ENCODE peak calls at places on chromosomes 11 and 22, in seven cellular contexts. K is effector memory CD8-positive, alpha-beta T cell; G is Calu3; N is T-cell; J is astrocyte of the spinal cord; Y is right cardiac atrium; L is GM04503. D is an unnamed sample.

GRCh38 chr22:43038325-43038724 is 23.4 kb upstream of the PACSIN2 start:
- DNase-seq in K (no peak), G (no peak), N (no peak), J (no peak), Y (no peak), L (no peak), D (no peak)

GRCh38 chr11:101446238-101446637 is 137.6 kb downstream of the TRPC6 start:
- DNase-seq in K (no peak), G (no peak), N (no peak), J (peak; percentile 32), Y (no peak), L (peak; percentile 78), D (no peak)

GRCh38 chr11:62792193-62792575 is 378 bp upstream of the TMEM223 start:
- DNase-seq in K (no peak), G (no peak), N (no peak), J (no peak), Y (peak; percentile 46), L (no peak), D (no peak)

GRCh38 chr11:121514401-121514981 is 61.7 kb upstream of the SORL1-AS1 start:
- DNase-seq in K (peak; percentile 9), G (no peak), N (no peak), J (no peak), Y (no peak), L (no peak), D (no peak)

GRCh38 chr22:46373166-46373565 is 37.7 kb downstream of the TRMU start:
- DNase-seq in K (peak; percentile 27), G (no peak), N (no peak), J (no peak), Y (no peak), L (no peak), D (peak; percentile 4)

GRCh38 chr11:118202599-118203422 is 22.0 kb downstream of the JAML start:
- DNase-seq in K (peak; percentile 71), G (peak; percentile 14), N (peak; percentile 57), J (no peak), Y (no peak), L (no peak), D (no peak)

GRCh38 chr22:45602004-45602733 is 69.5 kb upstream of the ATXN10 start:
- DNase-seq in K (no peak), G (no peak), N (no peak), J (no peak), Y (no peak), L (no peak), D (no peak)

GRCh38 chr11:112227002-112227401 is 774 bp downstream of the PTS start:
- DNase-seq in K (no peak), G (no peak), N (no peak), J (no peak), Y (no peak), L (no peak), D (peak; percentile 19)

GRCh38 chr11:130580372-130580771 is 131.9 kb downstream of the ADAMTS15 start:
- DNase-seq in K (no peak), G (peak; percentile 54), N (no peak), J (peak; percentile 90), Y (peak; percentile 80), L (peak; percentile 54), D (no peak)

GRCh38 chr11:105151936-105152554 is 12.5 kb upstream of the CARD18 start:
- DNase-seq in K (no peak), G (no peak), N (no peak), J (peak; percentile 55), Y (no peak), L (no peak), D (no peak)

GRCh38 chr22:23218867-23219251 is 38.5 kb downstream of the BCR start:
- DNase-seq in K (no peak), G (peak; percentile 41), N (no peak), J (peak; percentile 71), Y (no peak), L (no peak), D (peak; percentile 88)

GRCh38 chr11:64713781-64714363 is 9.1 kb downstream of the NRXN2 start:
- DNase-seq in K (no peak), G (no peak), N (no peak), J (no peak), Y (no peak), L (no peak), D (no peak)

GRCh38 chr11:27722945-27723344 is 22.7 kb upstream of the BDNF start:
- DNase-seq in K (no peak), G (no peak), N (no peak), J (peak; percentile 26), Y (no peak), L (no peak), D (no peak)

GRCh38 chr11:115151010-115151409 is 353.2 kb downstream of the CADM1 start:
- DNase-seq in K (no peak), G (no peak), N (no peak), J (no peak), Y (no peak), L (no peak), D (no peak)

GRCh38 chr11:606245-606644 is 9.5 kb downstream of the IRF7 start:
- DNase-seq in K (no peak), G (no peak), N (no peak), J (peak; percentile 45), Y (peak; percentile 73), L (no peak), D (no peak)

GRCh38 chr11:1433977-1434640 is 44.4 kb downstream of the BRSK2 start:
- DNase-seq in K (no peak), G (no peak), N (no peak), J (no peak), Y (no peak), L (no peak), D (no peak)

GRCh38 chr11:14073821-14074529 is 111.5 kb downstream of the SPON1 start:
- DNase-seq in K (no peak), G (no peak), N (no peak), J (no peak), Y (peak; percentile 31), L (peak; percentile 24), D (no peak)

GRCh38 chr22:47232197-47232596 is 469.7 kb downstream of the TBC1D22A start:
- DNase-seq in K (no peak), G (no peak), N (no peak), J (no peak), Y (no peak), L (no peak), D (no peak)

GRCh38 chr11:64787526-64788320 is 9.4 kb upstream of the SF1 start:
- DNase-seq in K (peak; percentile 47), G (peak; percentile 78), N (peak; percentile 69), J (peak; percentile 32), Y (peak; percentile 72), L (no peak), D (no peak)

GRCh38 chr11:92451081-92451480 is 226.5 kb downstream of the FAT3 start:
- DNase-seq in K (no peak), G (no peak), N (no peak), J (no peak), Y (no peak), L (no peak), D (no peak)

D was measured in NCI-H510A treated with DMSO at 0.1 percent for 48 hours.